ENCODE peak calls at places on chromosome 5, in six cellular contexts. P is HCT116, U is psoas muscle, H is breast epithelium, T is fibroblast of mammary gland, X is BJ. D is an unnamed sample.

GRCh38 chr5:14004598-14005394 is 60.3 kb upstream of the DNAH5 start:
- DNase-seq in P (no peak), T (no peak), H (no peak), U (no peak), X (no peak), D (no peak)

GRCh38 chr5:124707516-124707915 is 38.9 kb downstream of the ZNF608 start:
- DNase-seq in P (no peak), U (no peak), H (no peak), T (no peak), X (no peak), D (no peak)

GRCh38 chr5:125868035-125868434 is 555.2 kb upstream of the GRAMD2B start:
- DNase-seq in T (peak), P (no peak), U (no peak), H (no peak), X (no peak), D (peak)

GRCh38 chr5:6328173-6328572 is 50.2 kb downstream of the MED10 start:
- DNase-seq in T (peak), H (no peak), X (no peak), P (no peak), U (no peak), D (peak)

GRCh38 chr5:9408964-9409363 is 136.9 kb downstream of the SEMA5A start:
- DNase-seq in U (no peak), P (no peak), X (no peak), T (no peak), H (no peak), D (no peak)

GRCh38 chr5:179768326-179769085 is 25.3 kb upstream of the LTC4S start:
- DNase-seq in P (no peak), U (no peak), X (no peak), T (no peak), H (no peak), D (no peak)

GRCh38 chr5:36418172-36418979 is 116.7 kb upstream of the RANBP3L start:
- DNase-seq in H (no peak), U (no peak), P (no peak), T (peak), X (no peak), D (no peak)

GRCh38 chr5:73299017-73299630 is 126.1 kb downstream of the TMEM174 start:
- DNase-seq in X (no peak), T (no peak), H (no peak), U (no peak), P (no peak), D (peak)

GRCh38 chr5:6728011-6728794 is 15.0 kb downstream of the TENT4A start:
- DNase-seq in P (no peak), H (no peak), X (no peak), U (no peak), T (no peak), D (no peak)

GRCh38 chr5:138544171-138545134 is 1.4 kb upstream of the ETF1 start:
- DNase-seq in H (no peak), U (peak), P (no peak), X (no peak), T (peak), D (peak)

GRCh38 chr5:81233080-81233634 is at the start of gene CKMT2:
- DNase-seq in H (peak), U (peak), T (peak), X (no peak), P (no peak), D (peak)

GRCh38 chr5:142386151-142387021 is 61.6 kb upstream of the SPRY4 start:
- DNase-seq in U (no peak), X (no peak), P (no peak), H (no peak), T (peak), D (peak)

DNA sequence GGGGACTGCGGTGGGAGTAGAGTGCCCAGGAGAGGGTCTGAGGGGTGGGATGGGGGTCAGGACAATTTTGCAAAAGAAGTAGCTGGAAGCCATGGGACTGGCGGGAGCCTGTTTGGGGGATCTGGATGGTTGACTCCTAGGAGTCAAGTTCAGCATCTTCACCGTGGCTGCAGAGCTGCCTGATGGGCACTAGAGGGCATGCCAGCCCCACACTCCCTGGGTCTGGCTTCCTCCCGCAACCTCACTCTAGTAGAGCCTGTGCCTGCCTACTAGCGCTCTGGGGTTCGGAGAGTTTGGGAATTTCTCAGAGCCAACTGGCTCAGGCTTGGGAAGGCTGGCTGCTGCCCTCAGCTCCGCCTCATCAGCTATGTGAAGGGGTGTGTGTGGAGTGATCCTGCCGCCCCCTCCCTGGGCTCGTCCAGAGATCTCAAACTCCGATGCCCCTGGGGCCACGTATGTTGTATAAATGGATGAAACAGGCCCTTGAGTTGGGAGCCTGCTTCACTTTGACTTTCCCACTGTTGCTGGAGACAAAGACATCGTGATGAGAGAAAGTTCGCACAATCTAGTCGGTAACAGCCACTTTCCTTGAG is 10.8 kb downstream of the TSPAN17 start:
- DNase-seq in T (peak), H (no peak), U (peak), P (peak), X (no peak), D (peak)
- TF ChIP-seq CTCF in T (peak), H (peak), U (peak), P (peak), X (peak), D (peak)

DNA sequence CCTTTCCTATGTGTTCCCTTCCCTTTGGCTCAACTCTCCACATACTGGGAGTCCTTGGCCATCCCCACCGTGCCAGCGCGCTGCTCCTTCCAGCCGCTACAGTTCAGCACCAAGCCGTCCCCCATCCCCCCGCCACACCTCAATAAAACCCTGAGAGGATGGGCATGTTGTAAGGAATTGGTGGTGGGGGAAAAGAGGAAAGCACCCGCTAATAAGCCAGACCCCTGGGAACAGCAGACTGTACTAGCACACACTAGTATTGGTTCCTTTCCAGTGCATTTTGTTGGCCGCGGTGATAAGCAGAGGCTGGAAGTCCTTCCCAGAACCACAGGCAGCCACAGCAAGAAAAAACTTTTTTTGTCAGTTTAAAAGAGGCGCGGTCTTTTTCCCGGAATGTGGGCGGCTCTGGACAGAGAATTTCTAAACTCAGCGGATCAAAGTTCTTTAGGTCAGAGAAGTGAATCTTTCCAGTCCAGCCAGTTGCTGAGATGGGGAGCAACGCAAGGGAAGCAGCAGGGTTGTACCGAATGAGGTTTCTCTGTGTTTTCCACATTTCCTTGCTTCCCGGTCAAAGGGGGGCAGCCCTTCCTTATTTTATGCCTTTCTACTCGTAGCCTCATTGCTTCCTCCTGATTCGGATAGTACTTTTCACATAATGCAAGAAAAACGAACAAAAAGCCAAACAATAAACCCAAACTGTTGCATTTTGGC is 2.1 kb downstream of the CHSY3 start:
- DNase-seq in U (peak), X (no peak), T (peak), H (no peak), P (no peak), D (peak)
- H3K4me3 ChIP-seq in U (peak), X (peak), T (peak), H (peak), P (peak), D (peak)

GRCh38 chr5:145237843-145238242 is 597.3 kb downstream of the PRELID2 start:
- DNase-seq in U (no peak), H (no peak), X (no peak), T (peak), P (peak), D (no peak)
- TF ChIP-seq CTCF in U (no peak), H (no peak), X (peak), T (peak), P (peak), D (peak)

GRCh38 chr5:39057745-39058144 is 16.5 kb downstream of the RICTOR start:
- DNase-seq in X (no peak), T (no peak), U (no peak), H (no peak), P (no peak), D (no peak)
- H3K4me3 ChIP-seq in X (no peak), T (peak), U (peak), H (peak), P (no peak), D (peak)